ENCODE peak calls at places on chromosome 2, in seven cellular contexts. D is brain microvascular endothelial cell, P is tibial artery, A is coronary artery, N is RWPE2, Y is foreskin fibroblast, E is PC-9. C is an unnamed sample.

GRCh38 chr2:40204268-40204667 is 247.6 kb downstream of the SLC8A1 start:
- DNase-seq in Y (peak), A (no peak), N (no peak), P (no peak), E (no peak), D (peak), C (no peak)

GRCh38 chr2:44974064-44974715 is 32.7 kb downstream of the SIX3 start:
- DNase-seq in D (peak), E (peak), A (no peak), P (no peak), Y (no peak), N (no peak), C (no peak)

GRCh38 chr2:213148572-213149331 is 2.7 kb downstream of the IKZF2 start:
- DNase-seq in N (no peak), P (no peak), E (no peak), A (no peak), Y (no peak), D (no peak), C (no peak)

GRCh38 chr2:238128061-238129040 is 10.1 kb upstream of the KLHL30 start:
- DNase-seq in E (no peak), A (no peak), N (no peak), D (no peak), P (no peak), Y (no peak), C (no peak)

GRCh38 chr2:234044157-234044556 is 6.3 kb upstream of the SPP2 start:
- DNase-seq in P (no peak), E (no peak), N (no peak), A (no peak), Y (peak), D (no peak), C (peak)

GRCh38 chr2:15941970-15942710 is 1.8 kb downstream of the MYCN start:
- DNase-seq in A (no peak), E (no peak), N (no peak), P (no peak), Y (no peak), D (no peak), C (no peak)

GRCh38 chr2:30492619-30493018 is 45.6 kb downstream of the LCLAT1 start:
- DNase-seq in A (no peak), E (no peak), P (no peak), D (no peak), N (no peak), Y (no peak), C (no peak)

GRCh38 chr2:235844561-235844960 is 323.6 kb downstream of the GBX2 start:
- DNase-seq in A (no peak), Y (no peak), N (no peak), D (no peak), P (no peak), E (no peak), C (no peak)

GRCh38 chr2:64645014-64645418 is 8.7 kb downstream of the SERTAD2 start:
- DNase-seq in D (peak), A (no peak), P (no peak), E (peak), N (no peak), Y (peak), C (no peak)

GRCh38 chr2:225040862-225041209 is 1.4 kb downstream of the DOCK10 start:
- DNase-seq in Y (no peak), N (no peak), A (no peak), D (no peak), E (no peak), P (no peak), C (no peak)

GRCh38 chr2:33208400-33208799 is 261.6 kb downstream of the LTBP1 start:
- DNase-seq in A (no peak), Y (no peak), E (no peak), D (no peak), P (no peak), N (no peak), C (no peak)

GRCh38 chr2:31318360-31319336 is 84.7 kb downstream of the EHD3 start:
- DNase-seq in Y (peak), E (no peak), P (no peak), N (no peak), D (peak), A (no peak), C (peak)

GRCh38 chr2:68463287-68463877 is 3.7 kb downstream of the FBXO48 start:
- DNase-seq in N (no peak), D (no peak), Y (no peak), P (no peak), A (no peak), E (peak), C (peak)

GRCh38 chr2:173400760-173401159 is 46.1 kb downstream of the CDCA7 start:
- DNase-seq in Y (no peak), E (no peak), A (no peak), P (no peak), D (no peak), N (no peak), C (no peak)

GRCh38 chr2:65345626-65346025 is 86.8 kb downstream of the SPRED2 start:
- DNase-seq in P (no peak), N (no peak), D (no peak), E (no peak), A (no peak), Y (no peak), C (no peak)

GRCh38 chr2:69603146-69603743 is 40.3 kb downstream of the AAK1 start:
- DNase-seq in P (no peak), E (no peak), D (no peak), N (no peak), Y (no peak), A (no peak), C (no peak)

GRCh38 chr2:114688241-114688640 is 245.8 kb downstream of the DPP10 start:
- DNase-seq in E (no peak), D (no peak), A (no peak), N (no peak), Y (no peak), P (no peak), C (no peak)

GRCh38 chr2:186841940-186842339 is 7.0 kb downstream of the ZSWIM2 start:
- DNase-seq in D (no peak), N (no peak), A (no peak), E (no peak), P (no peak), Y (peak), C (peak)

GRCh38 chr2:108555572-108555971 is 21.3 kb downstream of the LIMS1 start:
- DNase-seq in E (no peak), Y (no peak), N (no peak), P (no peak), A (no peak), D (no peak), C (no peak)

GRCh38 chr2:9076755-9077154 is 73.3 kb upstream of the MBOAT2 start:
- DNase-seq in D (no peak), N (no peak), P (no peak), A (no peak), E (no peak), Y (no peak), C (no peak)

GRCh38 chr2:60394467-60394866 is 159.0 kb downstream of the BCL11A start:
- DNase-seq in A (no peak), P (no peak), N (no peak), Y (no peak), E (no peak), D (peak), C (no peak)

GRCh38 chr2:135159191-135159590 is 107.1 kb downstream of the RAB3GAP1 start:
- DNase-seq in N (no peak), P (no peak), A (no peak), Y (no peak), D (no peak), E (no peak), C (no peak)

GRCh38 chr2:173175222-173175621 is 99.6 kb downstream of the MAP3K20 start:
- DNase-seq in D (no peak), A (no peak), Y (no peak), N (no peak), E (no peak), P (no peak), C (no peak)

GRCh38 chr2:176125215-176126054 is 2.9 kb downstream of the HOXD9 start:
- DNase-seq in N (no peak), E (no peak), A (no peak), P (no peak), Y (no peak), D (no peak), C (no peak)

GRCh38 chr2:176123483-176123843 is 944 bp downstream of the HOXD9 start:
- DNase-seq in E (no peak), A (no peak), P (no peak), Y (no peak), D (no peak), N (no peak), C (no peak)

GRCh38 chr2:176124358-176125214 is 2.1 kb downstream of the HOXD9 start:
- DNase-seq in E (no peak), D (no peak), N (no peak), A (no peak), P (no peak), Y (no peak), C (no peak)

GRCh38 chr2:176122633-176123482 is at the start of gene HOXD9:
- DNase-seq in A (no peak), E (no peak), N (no peak), D (no peak), P (no peak), Y (peak), C (no peak)

GRCh38 chr2:176123847-176124273 is 1.3 kb downstream of the HOXD9 start:
- DNase-seq in A (no peak), N (no peak), P (no peak), D (no peak), E (no peak), Y (no peak), C (no peak)
- H3K4me3 ChIP-seq in A (peak), N (no peak), P (peak), D (no peak), E (no peak), Y (no peak), C (no peak)

DNA sequence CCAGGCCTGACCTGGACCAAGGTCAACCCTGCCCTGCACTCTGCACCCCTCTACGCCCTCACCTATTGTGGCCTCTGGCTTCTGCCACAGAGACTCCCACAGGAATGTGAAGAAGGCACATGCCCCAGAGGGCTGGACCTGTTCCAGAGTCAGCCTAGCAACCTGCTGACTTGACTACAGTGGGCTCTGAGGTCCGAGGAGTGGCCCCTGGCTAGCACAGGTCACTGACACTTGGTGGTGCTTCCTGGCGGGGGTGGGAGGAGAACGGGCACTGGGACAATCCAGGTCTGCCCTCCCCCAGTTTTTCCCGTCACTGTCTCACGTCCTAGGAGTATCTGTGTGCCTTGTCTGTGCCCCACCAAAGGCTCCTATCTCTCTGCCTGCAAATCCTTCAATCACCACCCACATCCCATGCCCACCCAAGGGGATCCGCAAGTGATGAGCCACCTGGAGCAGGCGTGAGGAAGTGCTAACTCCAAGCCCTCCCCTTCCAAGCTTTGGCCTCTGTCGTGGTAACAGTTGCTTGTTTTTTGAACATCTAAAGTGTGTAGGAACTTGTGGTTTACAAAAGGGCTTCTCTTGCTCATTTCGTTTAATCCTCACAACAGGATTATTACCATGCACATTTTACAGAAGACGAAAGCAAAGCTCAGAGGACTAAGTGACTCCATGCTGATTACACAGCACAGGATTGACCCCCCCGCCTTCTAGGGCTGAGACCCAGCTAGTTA is 86.2 kb downstream of the MCFD2 start:
- DNase-seq in E (no peak), P (no peak), Y (no peak), A (peak), N (no peak), D (no peak), C (no peak)
- TF ChIP-seq CTCF in E (no peak), P (no peak), Y (no peak), A (no peak), N (no peak), D (no peak), C (no peak)

GRCh38 chr2:215431290-215431689 is 4.6 kb downstream of the FN1 start:
- DNase-seq in P (no peak), D (no peak), Y (no peak), E (no peak), A (no peak), N (no peak), C (no peak)

GRCh38 chr2:215431778-215432758 is 3.8 kb downstream of the FN1 start:
- DNase-seq in A (no peak), P (no peak), Y (no peak), D (peak), N (no peak), E (no peak), C (no peak)

GRCh38 chr2:215430528-215431187 is 5.2 kb downstream of the FN1 start:
- DNase-seq in A (no peak), D (peak), P (no peak), E (no peak), N (no peak), Y (no peak), C (no peak)

GRCh38 chr2:215434447-215435260 is 1.2 kb downstream of the FN1 start:
- DNase-seq in P (no peak), E (no peak), N (no peak), D (no peak), A (no peak), Y (no peak), C (no peak)

DNA sequence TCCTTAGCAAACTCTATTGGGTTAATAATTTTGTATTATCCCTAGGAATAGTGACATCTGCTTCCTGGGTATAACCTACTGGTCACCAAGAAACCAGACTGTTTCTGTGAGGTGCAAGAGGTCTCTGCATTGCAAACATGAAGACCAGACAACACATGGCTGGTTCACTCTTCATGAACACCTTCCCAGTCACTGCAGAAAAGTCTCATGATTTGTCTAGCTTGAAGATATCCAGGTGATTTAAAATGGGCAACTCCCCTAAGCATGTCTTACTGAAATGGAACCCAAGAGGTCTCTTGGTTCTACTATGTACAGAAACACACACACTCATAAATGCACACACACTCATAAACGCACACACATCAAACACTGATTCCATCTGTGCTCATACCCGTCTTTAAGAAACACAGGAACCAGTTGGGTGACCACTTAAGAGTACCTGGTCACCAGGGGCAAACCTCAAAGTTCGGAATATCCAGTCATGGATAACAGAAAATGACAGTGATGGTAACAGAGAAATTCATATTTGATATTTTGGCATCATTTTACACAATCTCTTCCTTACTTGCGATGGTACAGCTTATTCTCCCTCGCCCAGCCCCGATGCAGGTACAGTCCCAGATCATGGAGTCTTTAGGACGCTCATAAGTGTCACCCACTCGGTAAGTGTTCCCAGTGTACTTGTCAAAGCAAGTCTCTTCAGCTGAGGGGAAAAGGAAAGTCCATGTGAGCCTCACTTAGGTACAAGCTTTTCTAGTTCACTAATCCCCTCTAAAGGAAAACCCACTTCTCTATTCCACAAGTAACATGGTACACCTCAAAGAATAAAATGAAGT is 2.9 kb downstream of the FN1 start:
- DNase-seq in E (no peak), P (no peak), A (no peak), Y (no peak), D (peak), N (no peak), C (no peak)
- H3K4me3 ChIP-seq in E (no peak), P (peak), A (peak), Y (peak), D (peak), N (no peak), C (peak)

GRCh38 chr2:84905181-84906107 is at the start of gene TMSB10:
- DNase-seq in E (peak), P (peak), N (peak), D (peak), Y (peak), A (peak), C (no peak)
- TF ChIP-seq CTCF in E (no peak), P (no peak), N (no peak), D (no peak), Y (no peak), A (no peak), C (no peak)

DNA sequence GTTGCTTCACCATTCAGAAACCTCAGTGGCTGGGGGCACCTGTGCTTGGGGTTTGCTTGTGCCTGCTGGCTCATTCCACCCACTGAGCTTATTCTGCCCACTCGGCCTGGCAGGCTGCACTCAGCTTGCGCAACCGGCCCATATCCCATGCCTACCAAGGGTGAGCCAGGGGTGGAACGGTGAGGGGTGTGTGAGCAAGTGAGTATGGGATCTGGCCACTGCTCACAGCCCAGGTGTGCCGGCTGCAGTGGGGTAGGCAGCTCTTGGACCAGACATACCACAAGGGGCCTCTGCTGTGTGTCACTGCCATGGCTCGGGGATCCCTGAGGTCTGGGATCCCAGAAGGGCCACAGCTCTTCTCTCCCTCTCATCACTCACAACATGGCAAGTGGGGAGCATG is 1000.5 kb upstream of the CRIM1 start:
- DNase-seq in A (no peak), P (no peak), D (no peak), Y (no peak), E (no peak), N (no peak), C (no peak)
- H3K4me3 ChIP-seq in A (no peak), P (no peak), D (no peak), Y (no peak), E (no peak), N (no peak), C (no peak)